ENCODE peak calls at places on chromosomes 16 and 17, in five cellular contexts. P, B, M, R and Q are unnamed samples.

GRCh38 chr17:44307387-44308186 is 814 bp upstream of the RUNDC3A start:
- DNase-seq in R (no peak), M (no peak), B (no peak), P (peak), Q (peak)

GRCh38 chr16:89669755-89670154 is 12.1 kb downstream of the SPATA33 start:
- DNase-seq in R (no peak), B (no peak), P (no peak), M (no peak), Q (no peak)

GRCh38 chr17:50295021-50295420 is 20.8 kb downstream of the TMEM92 start:
- DNase-seq in P (no peak), B (no peak), R (no peak), M (no peak), Q (no peak)

GRCh38 chr17:73705594-73705993 is 61.3 kb upstream of the SDK2 start:
- DNase-seq in M (no peak), P (peak), B (no peak), R (peak), Q (peak)

GRCh38 chr16:61820820-61821219 is 215.4 kb downstream of the CDH8 start:
- DNase-seq in R (no peak), B (no peak), M (no peak), P (no peak), Q (no peak)

GRCh38 chr16:47198180-47198575 is 54.4 kb upstream of the NETO2 start:
- DNase-seq in M (no peak), B (no peak), P (peak), R (no peak), Q (no peak)

GRCh38 chr16:88781140-88782077 is 3.6 kb downstream of the PIEZO1 start:
- DNase-seq in M (peak), P (no peak), R (no peak), B (no peak), Q (no peak)

GRCh38 chr16:17389392-17389791 is 81.4 kb downstream of the XYLT1 start:
- DNase-seq in P (peak), R (peak), B (no peak), M (no peak), Q (no peak)

GRCh38 chr16:3089717-3090592 is 9.1 kb downstream of the ZSCAN10 start:
- DNase-seq in R (no peak), P (no peak), M (no peak), B (no peak), Q (no peak)

GRCh38 chr17:83012161-83012800 is 67.1 kb upstream of the METRNL start:
- DNase-seq in R (no peak), M (no peak), B (no peak), P (no peak), Q (no peak)

GRCh38 chr17:76511562-76512365 is 10.5 kb upstream of the RHBDF2 start:
- DNase-seq in M (no peak), R (no peak), P (no peak), B (peak), Q (no peak)

GRCh38 chr17:77564278-77564920 is 394.1 kb upstream of the TNRC6C start:
- DNase-seq in P (no peak), R (no peak), B (no peak), M (no peak), Q (no peak)